ENCODE peak calls at places on chromosomes 3 and 15, in seven cellular contexts. M is activated CD8-positive, alpha-beta memory T cell treated with anti-CD3 and anti-CD28 coated beads for 1 hour; B is HFFc6; Z is memory B cell; R is Right ventricle myocardium superior; E is HT1080; N is pancreas. D is an unnamed sample.

GRCh38 chr3:173892547-173892946 is 495.0 kb downstream of the NLGN1 start:
- DNase-seq in M (no peak), B (peak; percentile 24), Z (no peak), R (no peak), E (peak; percentile 82), N (no peak), D (no peak)

GRCh38 chr3:72938471-72939265 is 50.8 kb downstream of the GXYLT2 start:
- DNase-seq in M (no peak), B (peak; percentile 92), Z (peak; percentile 11), R (no peak), E (peak; percentile 71), N (peak; percentile 28), D (peak; percentile 69)

GRCh38 chr15:68691667-68692066 is 112.9 kb downstream of the CORO2B start:
- DNase-seq in M (no peak), B (no peak), Z (no peak), R (no peak), E (no peak), N (no peak), D (no peak)

GRCh38 chr3:169112153-169112892 is 551.2 kb downstream of the MECOM start:
- DNase-seq in M (no peak), B (peak; percentile 73), Z (no peak), R (no peak), E (peak; percentile 98), N (no peak), D (peak; percentile 82)

GRCh38 chr15:28147827-28148226 is 48.7 kb upstream of the OCA2 start:
- DNase-seq in M (no peak), B (no peak), Z (no peak), R (no peak), E (peak; percentile 6), N (no peak), D (no peak)

GRCh38 chr3:133821767-133822638 is 16.4 kb downstream of the SRPRB start:
- DNase-seq in M (no peak), B (peak; percentile 83), Z (no peak), R (peak; percentile 84), E (peak; percentile 93), N (peak; percentile 78), D (peak; percentile 77)

GRCh38 chr3:52041118-52041847 is 15.1 kb downstream of the DUSP7 start:
- DNase-seq in M (no peak), B (no peak), Z (no peak), R (no peak), E (no peak), N (no peak), D (no peak)

GRCh38 chr3:50591196-50591741 is 20.3 kb downstream of the CISH start:
- DNase-seq in M (no peak), B (no peak), Z (no peak), R (no peak), E (no peak), N (no peak), D (no peak)

GRCh38 chr3:70150599-70150998 is 151.1 kb downstream of the SAMMSON start:
- DNase-seq in M (no peak), B (no peak), Z (no peak), R (no peak), E (no peak), N (no peak), D (no peak)

GRCh38 chr15:99435138-99435695 is 130.6 kb upstream of the MEF2A start:
- DNase-seq in M (no peak), B (no peak), Z (no peak), R (peak; percentile 40), E (no peak), N (peak; percentile 42), D (no peak)

GRCh38 chr15:39133201-39133600 is 447.7 kb upstream of the THBS1 start:
- DNase-seq in M (no peak), B (peak; percentile 85), Z (no peak), R (no peak), E (peak; percentile 74), N (no peak), D (peak; percentile 27)

GRCh38 chr3:183515968-183516851 is 39.3 kb downstream of the KLHL6 start:
- DNase-seq in M (peak; percentile 42), B (no peak), Z (peak; percentile 46), R (no peak), E (no peak), N (no peak), D (no peak)

GRCh38 chr3:19065027-19065426 is 83.3 kb upstream of the KCNH8 start:
- DNase-seq in M (no peak), B (no peak), Z (no peak), R (no peak), E (peak; percentile 10), N (no peak), D (no peak)

GRCh38 chr3:138072816-138073215 is 42.6 kb downstream of the DZIP1L start:
- DNase-seq in M (no peak), B (no peak), Z (no peak), R (no peak), E (peak; percentile 64), N (no peak), D (no peak)

GRCh38 chr15:92745845-92746271 is 90.3 kb upstream of the FAM174B start:
- DNase-seq in M (no peak), B (no peak), Z (no peak), R (no peak), E (no peak), N (peak; percentile 30), D (no peak)

GRCh38 chr3:165195628-165196576 is at the start of gene SLITRK3:
- DNase-seq in M (no peak), B (no peak), Z (no peak), R (no peak), E (no peak), N (no peak), D (no peak)

GRCh38 chr3:124707667-124708066 is 22.6 kb upstream of the UMPS start:
- DNase-seq in M (no peak), B (peak; percentile 80), Z (no peak), R (no peak), E (peak; percentile 22), N (no peak), D (peak; percentile 42)

GRCh38 chr3:21356402-21356801 is 394.6 kb downstream of the ZNF385D start:
- DNase-seq in M (no peak), B (peak; percentile 72), Z (no peak), R (no peak), E (peak; percentile 69), N (no peak), D (no peak)

GRCh38 chr3:72255191-72255590 is 470.2 kb upstream of the PROK2 start:
- DNase-seq in M (no peak), B (peak; percentile 60), Z (no peak), R (no peak), E (no peak), N (no peak), D (peak; percentile 23)

GRCh38 chr3:88180398-88180999 is 30.7 kb downstream of the C3orf38 start:
- DNase-seq in M (no peak), B (peak; percentile 40), Z (no peak), R (no peak), E (peak; percentile 18), N (no peak), D (peak; percentile 4)

GRCh38 chr15:100922192-100923040 is 3.3 kb downstream of the LRRK1 start:
- DNase-seq in M (no peak), B (no peak), Z (no peak), R (no peak), E (no peak), N (peak; percentile 9), D (no peak)

GRCh38 chr15:67506775-67507747 is 13.9 kb upstream of the C15orf61 start:
- DNase-seq in M (no peak), B (no peak), Z (no peak), R (no peak), E (no peak), N (no peak), D (no peak)